ENCODE peak calls at places on chromosomes 5 and 9, in seven cellular contexts. I, F, M, O, P, V and S are unnamed samples.

GRCh38 chr5:40436535-40437237 is 243.0 kb upstream of the PTGER4 start:
- DNase-seq in I (no peak), F (peak), M (peak), O (no peak), P (no peak), V (no peak), S (no peak)

GRCh38 chr5:174376056-174376455 is 330.6 kb downstream of the NSG2 start:
- DNase-seq in I (no peak), F (no peak), M (no peak), O (no peak), P (no peak), V (no peak), S (no peak)

GRCh38 chr5:74787424-74787823 is 20.4 kb downstream of the NSA2 start:
- DNase-seq in I (no peak), F (no peak), M (no peak), O (no peak), P (no peak), V (no peak), S (no peak)

GRCh38 chr9:107471562-107471961 is 18.0 kb downstream of the KLF4 start:
- DNase-seq in I (no peak), F (no peak), M (no peak), O (no peak), P (no peak), V (peak), S (no peak)

GRCh38 chr9:101354143-101354764 is 30.6 kb downstream of the BAAT start:
- DNase-seq in I (no peak), F (no peak), M (no peak), O (no peak), P (no peak), V (no peak), S (no peak)

GRCh38 chr5:137487600-137487999 is 11.5 kb downstream of the SPOCK1 start:
- DNase-seq in I (no peak), F (no peak), M (no peak), O (peak), P (no peak), V (peak), S (peak)

GRCh38 chr5:140175367-140176027 is 509 bp downstream of the CYSTM1 start:
- DNase-seq in I (peak), F (peak), M (peak), O (peak), P (peak), V (peak), S (peak)

GRCh38 chr5:5289537-5289936 is 132.9 kb upstream of the ICE1 start:
- DNase-seq in I (no peak), F (no peak), M (no peak), O (no peak), P (no peak), V (no peak), S (no peak)

GRCh38 chr5:544675-545330 is 20.6 kb upstream of the SLC9A3 start:
- DNase-seq in I (no peak), F (no peak), M (no peak), O (no peak), P (no peak), V (no peak), S (no peak)

GRCh38 chr9:117400131-117400530 is 14.7 kb downstream of the ASTN2 start:
- DNase-seq in I (no peak), F (no peak), M (no peak), O (no peak), P (no peak), V (no peak), S (no peak)

GRCh38 chr9:133609311-133610098 is at the start of gene FAM163B:
- DNase-seq in I (no peak), F (no peak), M (no peak), O (peak), P (no peak), V (peak), S (no peak)

GRCh38 chr9:91911681-91912080 is 38.3 kb downstream of the ROR2 start:
- DNase-seq in I (no peak), F (no peak), M (no peak), O (no peak), P (peak), V (no peak), S (no peak)

GRCh38 chr5:7391215-7391614 is 4.7 kb upstream of the ADCY2 start:
- DNase-seq in I (no peak), F (no peak), M (no peak), O (no peak), P (no peak), V (no peak), S (no peak)
- TF ChIP-seq CTCF in I (no peak), F (no peak), M (no peak), O (no peak), P (no peak), V (no peak), S (no peak)

GRCh38 chr9:37262410-37262809 is 142.0 kb downstream of the ZCCHC7 start:
- DNase-seq in I (no peak), F (no peak), M (no peak), O (peak), P (no peak), V (peak), S (peak)
- TF ChIP-seq CTCF in I (no peak), F (peak), M (peak), O (peak), P (peak), V (peak), S (peak)

GRCh38 chr5:170630711-170631141 is 126.9 kb downstream of the KCNIP1 start:
- DNase-seq in I (no peak), F (no peak), M (no peak), O (no peak), P (no peak), V (no peak), S (no peak)

GRCh38 chr5:170633235-170634041 is 129.6 kb downstream of the KCNIP1 start:
- DNase-seq in I (peak), F (no peak), M (no peak), O (peak), P (no peak), V (peak), S (peak)

GRCh38 chr5:170632985-170633234 is 129.1 kb downstream of the KCNIP1 start:
- DNase-seq in I (peak), F (peak), M (no peak), O (no peak), P (peak), V (no peak), S (no peak)

GRCh38 chr5:170631471-170632195 is 127.8 kb downstream of the KCNIP1 start:
- DNase-seq in I (no peak), F (no peak), M (no peak), O (no peak), P (no peak), V (no peak), S (no peak)

DNA sequence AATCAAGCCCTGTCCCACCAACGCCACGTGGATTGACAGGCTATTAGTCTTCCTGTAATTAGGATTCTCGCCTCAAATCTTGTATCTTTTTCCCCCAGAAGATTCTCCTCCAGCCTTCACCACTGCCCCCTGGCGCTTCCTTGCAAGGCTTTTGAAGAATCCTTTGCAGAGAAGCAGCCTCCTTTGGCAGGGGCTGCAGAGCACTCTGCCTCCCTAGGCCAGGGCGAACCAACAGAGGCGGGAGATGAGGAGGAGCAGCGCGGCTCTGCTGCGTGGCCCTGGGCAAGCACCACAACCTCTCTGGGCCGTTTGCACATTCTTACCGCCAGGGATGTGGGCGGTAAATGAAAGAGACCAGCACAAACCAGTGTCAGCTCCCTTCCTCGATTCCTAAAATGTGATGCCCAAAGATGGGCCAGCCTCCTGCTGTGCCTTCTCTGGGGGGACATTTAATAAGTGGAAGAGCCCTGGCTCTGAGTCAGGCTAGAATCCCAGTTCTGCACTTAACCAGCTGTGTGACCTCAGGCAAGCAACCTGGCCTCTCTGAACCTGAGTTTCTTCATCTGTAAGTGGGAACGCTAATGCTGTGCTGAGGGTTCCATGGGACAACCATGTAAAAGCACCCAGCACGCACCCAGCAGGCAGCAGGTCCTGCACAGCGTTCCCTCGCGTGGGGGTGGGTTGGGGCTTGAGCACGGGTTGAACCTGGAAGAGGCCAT is 128.6 kb downstream of the KCNIP1 start:
- DNase-seq in I (no peak), F (no peak), M (no peak), O (no peak), P (no peak), V (no peak), S (no peak)
- TF ChIP-seq CTCF in I (no peak), F (no peak), M (no peak), O (peak), P (no peak), V (peak), S (no peak)

GRCh38 chr9:81573415-81574321 is 115.7 kb downstream of the TLE1 start:
- DNase-seq in I (no peak), F (no peak), M (no peak), O (no peak), P (no peak), V (no peak), S (no peak)
- TF ChIP-seq CTCF in I (no peak), F (no peak), M (no peak), O (no peak), P (no peak), V (peak), S (no peak)